ENCODE peak calls at places on chromosome 18, in five cellular contexts. Z is prostate gland, S is tibial nerve, C is psoas muscle, R is lower lobe of right lung. P is an unnamed sample.

GRCh38 chr18:159933-160332 is 1.6 kb downstream of the USP14 start:
- DNase-seq in Z (no peak), R (no peak), C (no peak), S (no peak), P (no peak)

GRCh38 chr18:44959013-44959412 is 278.3 kb downstream of the SETBP1 start:
- DNase-seq in S (no peak), Z (no peak), R (no peak), C (no peak), P (no peak)

GRCh38 chr18:477565-477964 is 22.9 kb downstream of the COLEC12 start:
- DNase-seq in Z (no peak), S (no peak), R (no peak), C (no peak), P (no peak)

GRCh38 chr18:62784966-62785413 is 69.6 kb downstream of the PHLPP1 start:
- DNase-seq in R (no peak), C (peak; percentile 15), S (peak; percentile 27), Z (no peak), P (no peak)

GRCh38 chr18:75350440-75350839 is 77.1 kb downstream of the SMIM21 start:
- DNase-seq in R (no peak), Z (no peak), S (no peak), C (no peak), P (no peak)

GRCh38 chr18:49250819-49251388 is 209.5 kb downstream of the DYM start:
- DNase-seq in S (no peak), Z (no peak), R (no peak), C (no peak), P (no peak)

GRCh38 chr18:50453014-50453680 is 78.3 kb downstream of the SKA1 start:
- DNase-seq in R (no peak), S (no peak), C (no peak), Z (no peak), P (no peak)

GRCh38 chr18:36688020-36688965 is 140.5 kb downstream of the TPGS2 start:
- DNase-seq in R (no peak), S (peak; percentile 89), Z (peak; percentile 81), C (peak; percentile 36), P (peak; percentile 73)

GRCh38 chr18:11512096-11513030 is 97.0 kb upstream of the SLC35G4 start:
- DNase-seq in C (no peak), R (no peak), Z (no peak), S (no peak), P (no peak)

GRCh38 chr18:66838340-66838987 is 234.6 kb upstream of the CDH19 start:
- DNase-seq in R (no peak), Z (no peak), C (no peak), S (no peak), P (peak; percentile 63)

GRCh38 chr18:36912887-36913286 is 84.0 kb downstream of the KIAA1328 start:
- DNase-seq in R (no peak), Z (no peak), C (no peak), S (no peak), P (no peak)

GRCh38 chr18:23495723-23496440 is 7.4 kb upstream of the RMC1 start:
- DNase-seq in Z (peak; percentile 69), S (no peak), C (no peak), R (no peak), P (no peak)

GRCh38 chr18:56748698-56749268 is 97.6 kb downstream of the WDR7 start:
- DNase-seq in S (no peak), R (no peak), C (no peak), Z (no peak), P (no peak)

GRCh38 chr18:54154231-54154630 is 70.2 kb downstream of the MBD2 start:
- DNase-seq in S (no peak), Z (no peak), R (no peak), C (no peak), P (no peak)

GRCh38 chr18:63141777-63142176 is 177.8 kb downstream of the BCL2 start:
- DNase-seq in S (no peak), R (no peak), C (no peak), Z (no peak), P (no peak)

GRCh38 chr18:26556573-26556972 is 8.2 kb upstream of the KCTD1 start:
- DNase-seq in R (no peak), C (no peak), S (no peak), Z (no peak), P (no peak)

GRCh38 chr18:61732854-61733253 is 160.0 kb downstream of the RNF152 start:
- DNase-seq in Z (no peak), C (no peak), R (peak; percentile 59), S (no peak), P (no peak)

GRCh38 chr18:3960142-3960541 is 495.0 kb downstream of the DLGAP1 start:
- DNase-seq in R (no peak), S (no peak), Z (no peak), C (no peak), P (no peak)

GRCh38 chr18:26482567-26482966 is 65.8 kb downstream of the KCTD1 start:
- DNase-seq in S (no peak), R (no peak), Z (no peak), C (no peak), P (peak; percentile 43)

GRCh38 chr18:44709297-44710117 is 28.8 kb downstream of the SETBP1 start:
- DNase-seq in R (no peak), C (no peak), Z (no peak), S (no peak), P (no peak)

GRCh38 chr18:4200399-4200798 is 254.7 kb downstream of the DLGAP1 start:
- DNase-seq in C (no peak), S (no peak), Z (no peak), R (no peak), P (no peak)

GRCh38 chr18:37720706-37721105 is 155.1 kb upstream of the CELF4 start:
- DNase-seq in C (no peak), Z (no peak), R (no peak), S (no peak), P (no peak)

GRCh38 chr18:34086370-34086769 is 138.3 kb downstream of the NOL4 start:
- DNase-seq in C (no peak), Z (no peak), R (no peak), S (no peak), P (no peak)

GRCh38 chr18:63708650-63709049 is 5.9 kb downstream of the SERPINB11 start:
- DNase-seq in S (no peak), Z (no peak), C (no peak), R (no peak), P (no peak)

GRCh38 chr18:69845588-69846506 is 101.8 kb downstream of the CD226 start:
- DNase-seq in S (no peak), C (no peak), R (no peak), Z (no peak), P (no peak)

GRCh38 chr18:45212186-45213039 is 402.9 kb upstream of the SLC14A2 start:
- DNase-seq in C (peak; percentile 74), R (peak; percentile 82), S (peak; percentile 88), Z (peak; percentile 79), P (peak; percentile 88)

GRCh38 chr18:77178559-77178958 is 46.0 kb upstream of the MBP start:
- DNase-seq in C (no peak), S (peak; percentile 23), Z (no peak), R (no peak), P (no peak)

GRCh38 chr18:77177009-77177408 is 44.4 kb upstream of the MBP start:
- DNase-seq in Z (no peak), R (no peak), C (no peak), S (no peak), P (no peak)

GRCh38 chr18:77170850-77171410 is 38.3 kb upstream of the MBP start:
- DNase-seq in Z (no peak), R (no peak), C (no peak), S (no peak), P (no peak)

GRCh38 chr18:77168666-77169358 is 36.2 kb upstream of the MBP start:
- DNase-seq in Z (no peak), S (no peak), C (no peak), R (no peak), P (no peak)

GRCh38 chr18:77173274-77174030 is 40.9 kb upstream of the MBP start:
- DNase-seq in C (no peak), S (no peak), R (no peak), Z (no peak), P (no peak)
- H3K27ac ChIP-seq in C (no peak overlapping the region), S (no peak overlapping the region), R (no peak overlapping the region), Z (no peak overlapping the region), P (no peak overlapping the region)

DNA sequence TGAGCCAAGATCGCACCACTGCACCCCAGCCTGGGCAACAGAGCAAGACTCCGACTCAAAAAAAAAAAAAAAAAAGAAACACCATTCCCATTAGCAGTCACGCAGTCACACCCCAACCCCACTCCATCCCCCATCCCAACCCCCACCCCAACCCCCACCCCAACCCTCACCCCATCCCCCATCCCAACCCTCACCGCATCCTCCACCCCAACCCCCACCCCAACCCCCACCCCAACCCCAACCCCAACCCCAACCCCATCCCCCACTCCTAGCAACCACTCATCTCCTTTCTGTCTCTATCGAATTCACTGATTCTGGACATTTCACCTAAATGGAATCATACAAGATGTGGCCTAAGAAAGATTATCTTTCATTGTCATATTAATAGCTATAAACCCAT is 25.9 kb upstream of the ATP9B start:
- DNase-seq in C (no peak), S (no peak), Z (no peak), R (no peak), P (no peak)
- H3K36me3 ChIP-seq in C (no peaks in the 10 kb centered on the region), S (no peaks in the 10 kb centered on the region), Z (no peaks in the 10 kb centered on the region), R (no peaks in the 10 kb centered on the region), P (no peaks in the 10 kb centered on the region)

DNA sequence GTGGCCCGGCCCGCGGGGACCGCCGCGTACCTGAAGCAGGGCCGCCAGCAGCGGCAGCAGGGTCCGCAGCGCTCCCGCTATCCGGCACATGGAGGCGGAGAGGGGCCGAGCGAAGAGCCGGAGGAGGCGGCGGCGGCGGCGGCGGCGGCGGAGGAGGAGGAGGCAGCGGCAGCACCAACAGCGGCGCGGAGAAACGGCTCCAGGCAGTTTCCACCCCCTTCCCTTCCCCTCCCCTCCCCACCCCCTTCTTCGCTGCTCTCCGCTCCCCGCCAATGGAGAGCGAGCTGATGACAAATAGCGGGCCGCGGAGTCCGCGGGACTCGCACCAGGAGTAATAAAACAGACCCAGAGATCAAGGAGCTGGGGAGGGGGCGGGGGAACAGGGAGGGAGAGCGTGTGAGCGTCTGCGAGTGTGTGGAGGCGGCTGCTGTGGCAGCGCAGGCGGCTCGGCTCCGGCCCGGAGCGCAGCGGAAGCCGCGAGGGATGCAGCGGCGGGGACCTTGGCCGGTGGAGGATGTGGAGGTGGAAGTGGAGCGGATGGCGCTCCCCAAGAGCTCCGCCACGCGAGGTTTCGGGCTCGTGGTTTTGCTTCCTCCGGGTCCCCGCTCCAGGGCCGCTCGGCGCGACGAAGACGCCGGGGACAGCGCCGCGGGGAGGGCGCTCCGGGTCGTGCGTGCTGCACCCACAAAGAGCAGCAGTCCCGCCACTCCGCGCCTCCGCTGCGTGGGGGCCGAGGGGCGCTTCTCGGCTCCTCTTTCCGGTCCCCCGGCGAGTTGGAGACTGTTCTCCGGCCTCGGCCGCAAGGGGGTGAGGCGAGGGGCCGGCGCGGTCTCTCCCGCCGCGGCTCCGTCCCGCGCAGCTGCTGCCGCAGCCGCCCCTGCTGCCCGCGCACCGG is at the start of gene CDH2:
- DNase-seq in C (peak; percentile 37), S (no peak), R (peak; percentile 44), Z (no peak), P (peak; percentile 72)
- TF ChIP-seq CTCF in C (no peak), S (peak; percentile 23), R (no peak), Z (no peak), P (peak; percentile 40)

DNA sequence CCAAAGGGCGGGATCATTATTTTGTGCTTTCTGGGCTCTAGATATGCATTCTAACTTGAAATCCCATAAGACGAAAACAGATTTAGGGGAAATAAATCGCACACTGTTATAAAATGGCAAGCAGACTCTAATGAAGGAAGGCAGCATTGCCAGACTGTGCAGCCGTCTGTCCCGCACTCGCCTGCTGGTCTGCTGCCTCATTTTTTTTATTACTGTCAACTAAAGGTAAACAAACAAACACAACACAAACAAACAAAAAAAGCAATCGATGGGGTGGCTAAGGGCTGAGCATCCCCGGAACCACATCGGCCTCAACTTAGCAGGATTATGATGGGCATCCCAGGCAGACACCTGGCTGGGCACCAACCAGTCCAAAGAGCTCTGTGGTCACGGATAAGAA is 24.3 kb downstream of the ZNF521 start:
- DNase-seq in R (no peak), S (no peak), Z (no peak), C (no peak), P (no peak)
- H3K27ac ChIP-seq in R (no peak overlapping the region), S (peak overlapping the region; percentile 7), Z (no peak overlapping the region), C (no peak overlapping the region), P (peak overlapping the region; percentile 19)